ENCODE peak calls at places on chromosomes 11 and 22, in eight cellular contexts. One of them, this sample, is unnamed.

GRCh38 chr22:46129390-46130041 is 20.8 kb upstream of the PPARA start:
- DNase-seq in esophagus squamous epithelium: no peak
- DNase-seq in IMR-90: no peak
- DNase-seq in CD4-positive, alpha-beta T cell: no peak
- DNase-seq in K562: no peak
- DNase-seq in caudate nucleus: no peak
- DNase-seq in A549: no peak
- DNase-seq in suprapubic skin: no peak
- DNase-seq in this sample: no peak

GRCh38 chr11:102753267-102753666 is 27.2 kb downstream of the MMP10 start:
- DNase-seq in esophagus squamous epithelium: no peak
- DNase-seq in suprapubic skin: no peak
- DNase-seq in A549: no peak
- DNase-seq in K562: no peak
- DNase-seq in CD4-positive, alpha-beta T cell: no peak
- DNase-seq in caudate nucleus: no peak
- DNase-seq in IMR-90: no peak
- DNase-seq in this sample: no peak

GRCh38 chr11:8002676-8003075 is 15.5 kb downstream of the EIF3F start:
- DNase-seq in esophagus squamous epithelium: no peak
- DNase-seq in IMR-90: no peak
- DNase-seq in K562: no peak
- DNase-seq in caudate nucleus: no peak
- DNase-seq in CD4-positive, alpha-beta T cell: no peak
- DNase-seq in A549: no peak
- DNase-seq in suprapubic skin: no peak
- DNase-seq in this sample: no peak

GRCh38 chr11:74754507-74755255 is 6.0 kb downstream of the RNF169 start:
- DNase-seq in esophagus squamous epithelium: no peak
- DNase-seq in A549: peak
- DNase-seq in IMR-90: peak
- DNase-seq in suprapubic skin: no peak
- DNase-seq in K562: no peak
- DNase-seq in CD4-positive, alpha-beta T cell: no peak
- DNase-seq in caudate nucleus: no peak
- DNase-seq in this sample: no peak

GRCh38 chr11:75463106-75463774 is 30.2 kb upstream of the KLHL35 start:
- DNase-seq in CD4-positive, alpha-beta T cell: no peak
- DNase-seq in IMR-90: no peak
- DNase-seq in A549: no peak
- DNase-seq in K562: no peak
- DNase-seq in suprapubic skin: no peak
- DNase-seq in caudate nucleus: no peak
- DNase-seq in esophagus squamous epithelium: no peak
- DNase-seq in this sample: no peak

GRCh38 chr11:116544721-116545120 is 228.1 kb downstream of the BUD13 start:
- DNase-seq in CD4-positive, alpha-beta T cell: no peak
- DNase-seq in IMR-90: no peak
- DNase-seq in caudate nucleus: no peak
- DNase-seq in K562: no peak
- DNase-seq in A549: no peak
- DNase-seq in esophagus squamous epithelium: no peak
- DNase-seq in suprapubic skin: peak
- DNase-seq in this sample: peak

GRCh38 chr22:32911526-32911925 is 110.0 kb downstream of the TIMP3 start:
- DNase-seq in K562: no peak
- DNase-seq in esophagus squamous epithelium: no peak
- DNase-seq in A549: no peak
- DNase-seq in IMR-90: no peak
- DNase-seq in caudate nucleus: no peak
- DNase-seq in suprapubic skin: no peak
- DNase-seq in CD4-positive, alpha-beta T cell: no peak
- DNase-seq in this sample: no peak

GRCh38 chr22:43263645-43264514 is 76.9 kb upstream of the TTLL12 start:
- DNase-seq in A549: no peak
- DNase-seq in suprapubic skin: peak
- DNase-seq in caudate nucleus: no peak
- DNase-seq in K562: peak
- DNase-seq in IMR-90: peak
- DNase-seq in esophagus squamous epithelium: no peak
- DNase-seq in CD4-positive, alpha-beta T cell: peak
- DNase-seq in this sample: no peak

GRCh38 chr11:102760355-102761035 is 19.9 kb downstream of the MMP10 start:
- DNase-seq in CD4-positive, alpha-beta T cell: no peak
- DNase-seq in suprapubic skin: no peak
- DNase-seq in esophagus squamous epithelium: no peak
- DNase-seq in caudate nucleus: no peak
- DNase-seq in IMR-90: peak
- DNase-seq in K562: no peak
- DNase-seq in A549: peak
- DNase-seq in this sample: no peak

GRCh38 chr11:120598517-120599209 is 87.1 kb downstream of the GRIK4 start:
- DNase-seq in IMR-90: no peak
- DNase-seq in K562: peak
- DNase-seq in caudate nucleus: no peak
- DNase-seq in A549: no peak
- DNase-seq in CD4-positive, alpha-beta T cell: no peak
- DNase-seq in esophagus squamous epithelium: no peak
- DNase-seq in suprapubic skin: no peak
- DNase-seq in this sample: no peak

GRCh38 chr11:34904421-34904950 is 11.7 kb downstream of the APIP start:
- DNase-seq in esophagus squamous epithelium: no peak
- DNase-seq in suprapubic skin: no peak
- DNase-seq in CD4-positive, alpha-beta T cell: no peak
- DNase-seq in IMR-90: no peak
- DNase-seq in caudate nucleus: no peak
- DNase-seq in A549: no peak
- DNase-seq in K562: no peak
- DNase-seq in this sample: no peak

GRCh38 chr11:126857860-126858808 is 142.4 kb downstream of the KIRREL3 start:
- DNase-seq in IMR-90: peak
- DNase-seq in K562: no peak
- DNase-seq in A549: peak
- DNase-seq in CD4-positive, alpha-beta T cell: no peak
- DNase-seq in esophagus squamous epithelium: no peak
- DNase-seq in caudate nucleus: no peak
- DNase-seq in suprapubic skin: no peak
- DNase-seq in this sample: no peak

GRCh38 chr11:102115557-102115956 is 5.3 kb downstream of the YAP1 start:
- DNase-seq in IMR-90: peak
- DNase-seq in K562: no peak
- DNase-seq in A549: peak
- DNase-seq in caudate nucleus: no peak
- DNase-seq in esophagus squamous epithelium: no peak
- DNase-seq in suprapubic skin: no peak
- DNase-seq in CD4-positive, alpha-beta T cell: no peak
- DNase-seq in this sample: no peak

GRCh38 chr22:41256254-41256897 is 15.6 kb upstream of the CHADL start:
- DNase-seq in IMR-90: peak
- DNase-seq in suprapubic skin: no peak
- DNase-seq in caudate nucleus: no peak
- DNase-seq in CD4-positive, alpha-beta T cell: no peak
- DNase-seq in A549: peak
- DNase-seq in K562: no peak
- DNase-seq in esophagus squamous epithelium: no peak
- DNase-seq in this sample: no peak

GRCh38 chr11:125105921-125106320 is 5.5 kb downstream of the TMEM218 start:
- DNase-seq in IMR-90: peak
- DNase-seq in A549: no peak
- DNase-seq in caudate nucleus: no peak
- DNase-seq in suprapubic skin: no peak
- DNase-seq in CD4-positive, alpha-beta T cell: no peak
- DNase-seq in K562: no peak
- DNase-seq in esophagus squamous epithelium: no peak
- DNase-seq in this sample: no peak

GRCh38 chr11:112809429-112809828 is 151.8 kb upstream of the NCAM1 start:
- DNase-seq in K562: no peak
- DNase-seq in caudate nucleus: no peak
- DNase-seq in esophagus squamous epithelium: no peak
- DNase-seq in A549: no peak
- DNase-seq in CD4-positive, alpha-beta T cell: no peak
- DNase-seq in IMR-90: no peak
- DNase-seq in suprapubic skin: no peak
- DNase-seq in this sample: no peak

GRCh38 chr11:122071680-122072321 is 44.2 kb downstream of the BLID start:
- DNase-seq in esophagus squamous epithelium: no peak
- DNase-seq in CD4-positive, alpha-beta T cell: no peak
- DNase-seq in K562: no peak
- DNase-seq in A549: no peak
- DNase-seq in caudate nucleus: no peak
- DNase-seq in suprapubic skin: no peak
- DNase-seq in IMR-90: no peak
- DNase-seq in this sample: no peak

GRCh38 chr11:63709336-63709735 is 28.0 kb downstream of the RTN3 start:
- DNase-seq in caudate nucleus: no peak
- DNase-seq in esophagus squamous epithelium: no peak
- DNase-seq in IMR-90: peak
- DNase-seq in CD4-positive, alpha-beta T cell: no peak
- DNase-seq in A549: no peak
- DNase-seq in suprapubic skin: no peak
- DNase-seq in K562: no peak
- DNase-seq in this sample: no peak

GRCh38 chr11:64284962-64285884 is at the start of gene GPR137:
- DNase-seq in IMR-90: peak
- DNase-seq in K562: peak
- DNase-seq in esophagus squamous epithelium: peak
- DNase-seq in caudate nucleus: peak
- DNase-seq in A549: peak
- DNase-seq in CD4-positive, alpha-beta T cell: peak
- DNase-seq in suprapubic skin: peak
- DNase-seq in this sample: peak

GRCh38 chr11:75342966-75343870 is 8.2 kb downstream of the ARRB1 start:
- DNase-seq in esophagus squamous epithelium: no peak
- DNase-seq in IMR-90: peak
- DNase-seq in CD4-positive, alpha-beta T cell: no peak
- DNase-seq in caudate nucleus: no peak
- DNase-seq in K562: peak
- DNase-seq in suprapubic skin: no peak
- DNase-seq in A549: peak
- DNase-seq in this sample: peak

GRCh38 chr11:309558-309855 is 1.9 kb downstream of the IFITM2 start:
- DNase-seq in esophagus squamous epithelium: no peak
- DNase-seq in K562: no peak
- DNase-seq in caudate nucleus: no peak
- DNase-seq in suprapubic skin: no peak
- DNase-seq in CD4-positive, alpha-beta T cell: no peak
- DNase-seq in IMR-90: no peak
- DNase-seq in A549: no peak
- DNase-seq in this sample: no peak
- H3K27ac ChIP-seq in esophagus squamous epithelium: peak
- H3K27ac ChIP-seq in K562: peak
- H3K27ac ChIP-seq in caudate nucleus: peak
- H3K27ac ChIP-seq in suprapubic skin: peak
- H3K27ac ChIP-seq in CD4-positive, alpha-beta T cell: peak
- H3K27ac ChIP-seq in IMR-90: peak
- H3K27ac ChIP-seq in A549: peak
- H3K27ac ChIP-seq in this sample: peak

GRCh38 chr11:96161271-96162089 is 181.5 kb downstream of the MAML2 start:
- DNase-seq in K562: no peak
- DNase-seq in IMR-90: peak
- DNase-seq in esophagus squamous epithelium: no peak
- DNase-seq in caudate nucleus: no peak
- DNase-seq in CD4-positive, alpha-beta T cell: no peak
- DNase-seq in suprapubic skin: no peak
- DNase-seq in A549: no peak
- DNase-seq in this sample: no peak
- H3K27ac ChIP-seq in K562: no peak
- H3K27ac ChIP-seq in IMR-90: peak
- H3K27ac ChIP-seq in esophagus squamous epithelium: no peak
- H3K27ac ChIP-seq in caudate nucleus: no peak
- H3K27ac ChIP-seq in CD4-positive, alpha-beta T cell: no peak
- H3K27ac ChIP-seq in suprapubic skin: peak
- H3K27ac ChIP-seq in A549: peak
- H3K27ac ChIP-seq in this sample: peak

GRCh38 chr11:66119348-66120133 is 49.5 kb downstream of the PACS1 start:
- DNase-seq in esophagus squamous epithelium: no peak
- DNase-seq in CD4-positive, alpha-beta T cell: no peak
- DNase-seq in IMR-90: peak
- DNase-seq in K562: no peak
- DNase-seq in caudate nucleus: no peak
- DNase-seq in A549: peak
- DNase-seq in suprapubic skin: no peak
- DNase-seq in this sample: no peak
- H3K27ac ChIP-seq in esophagus squamous epithelium: no peak
- H3K27ac ChIP-seq in CD4-positive, alpha-beta T cell: peak
- H3K27ac ChIP-seq in IMR-90: peak
- H3K27ac ChIP-seq in K562: peak
- H3K27ac ChIP-seq in caudate nucleus: no peak
- H3K27ac ChIP-seq in A549: peak
- H3K27ac ChIP-seq in suprapubic skin: no peak
- H3K27ac ChIP-seq in this sample: no peak

GRCh38 chr11:11981364-11981763 is 27.1 kb downstream of the DKK3 start:
- DNase-seq in K562: no peak
- DNase-seq in suprapubic skin: no peak
- DNase-seq in A549: no peak
- DNase-seq in esophagus squamous epithelium: no peak
- DNase-seq in caudate nucleus: no peak
- DNase-seq in CD4-positive, alpha-beta T cell: no peak
- DNase-seq in IMR-90: no peak
- DNase-seq in this sample: no peak

GRCh38 chr11:11979487-11980117 is 28.8 kb downstream of the DKK3 start:
- DNase-seq in IMR-90: peak
- DNase-seq in esophagus squamous epithelium: no peak
- DNase-seq in CD4-positive, alpha-beta T cell: no peak
- DNase-seq in suprapubic skin: no peak
- DNase-seq in A549: peak
- DNase-seq in K562: no peak
- DNase-seq in caudate nucleus: no peak
- DNase-seq in this sample: peak

GRCh38 chr11:11980841-11981308 is 27.6 kb downstream of the DKK3 start:
- DNase-seq in IMR-90: peak
- DNase-seq in CD4-positive, alpha-beta T cell: no peak
- DNase-seq in esophagus squamous epithelium: no peak
- DNase-seq in caudate nucleus: no peak
- DNase-seq in K562: no peak
- DNase-seq in A549: no peak
- DNase-seq in suprapubic skin: no peak
- DNase-seq in this sample: no peak

GRCh38 chr11:11978792-11979486 is 29.5 kb downstream of the DKK3 start:
- DNase-seq in K562: no peak
- DNase-seq in A549: no peak
- DNase-seq in caudate nucleus: no peak
- DNase-seq in CD4-positive, alpha-beta T cell: no peak
- DNase-seq in suprapubic skin: no peak
- DNase-seq in IMR-90: peak
- DNase-seq in esophagus squamous epithelium: no peak
- DNase-seq in this sample: peak

DNA sequence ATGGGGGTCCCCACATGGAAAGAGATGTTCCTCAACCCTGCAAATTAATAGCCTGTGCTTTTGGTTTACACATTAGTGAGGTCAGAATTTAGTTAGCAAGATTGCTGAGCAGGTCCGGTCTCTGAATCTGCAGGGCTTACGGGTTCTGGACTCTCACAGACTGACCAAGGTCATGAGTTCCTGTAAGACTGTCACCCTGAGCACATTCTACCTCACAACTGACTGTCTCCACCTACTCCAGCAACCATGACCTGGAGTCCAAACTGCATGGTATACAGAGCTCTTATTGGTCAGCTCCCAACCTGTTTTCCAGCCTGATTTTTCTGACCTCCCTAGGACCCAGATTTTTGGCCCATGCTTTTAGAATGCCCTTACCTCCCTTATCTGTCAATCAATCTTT is 28.2 kb downstream of the DKK3 start:
- DNase-seq in K562: no peak
- DNase-seq in IMR-90: no peak
- DNase-seq in suprapubic skin: no peak
- DNase-seq in esophagus squamous epithelium: no peak
- DNase-seq in caudate nucleus: no peak
- DNase-seq in CD4-positive, alpha-beta T cell: no peak
- DNase-seq in A549: no peak
- DNase-seq in this sample: no peak
- H3K27ac ChIP-seq in K562: no peak
- H3K27ac ChIP-seq in IMR-90: peak
- H3K27ac ChIP-seq in suprapubic skin: peak
- H3K27ac ChIP-seq in esophagus squamous epithelium: peak
- H3K27ac ChIP-seq in caudate nucleus: peak
- H3K27ac ChIP-seq in CD4-positive, alpha-beta T cell: no peak
- H3K27ac ChIP-seq in A549: peak
- H3K27ac ChIP-seq in this sample: peak

This sample was measured in coronary artery.